ENCODE peak calls at places on chromosomes 12 and 14, in seven cellular contexts. One of them, this sample, is unnamed.

GRCh38 chr12:9064201-9064814 is 51.4 kb downstream of the A2M start:
- DNase-seq in B cell: peak
- DNase-seq in ovary: peak
- DNase-seq in WTC11: peak
- DNase-seq in keratinocyte: no peak
- DNase-seq in stomach: peak
- DNase-seq in cardiac muscle cell: peak
- DNase-seq in this sample: peak

GRCh38 chr12:48000878-48001321 is 3.4 kb downstream of the COL2A1 start:
- DNase-seq in B cell: no peak
- DNase-seq in ovary: peak
- DNase-seq in WTC11: peak
- DNase-seq in keratinocyte: peak
- DNase-seq in stomach: no peak
- DNase-seq in cardiac muscle cell: peak
- DNase-seq in this sample: no peak

GRCh38 chr12:94954029-94954685 is 49.3 kb downstream of the NDUFA12 start:
- DNase-seq in B cell: no peak
- DNase-seq in ovary: no peak
- DNase-seq in WTC11: no peak
- DNase-seq in keratinocyte: peak
- DNase-seq in stomach: no peak
- DNase-seq in cardiac muscle cell: peak
- DNase-seq in this sample: no peak

GRCh38 chr12:2383276-2384028 is 330.7 kb downstream of the CACNA1C start:
- DNase-seq in B cell: no peak
- DNase-seq in ovary: no peak
- DNase-seq in WTC11: no peak
- DNase-seq in keratinocyte: no peak
- DNase-seq in stomach: no peak
- DNase-seq in cardiac muscle cell: peak
- DNase-seq in this sample: no peak

GRCh38 chr12:57603758-57604453 is 718 bp upstream of the DTX3 start:
- DNase-seq in B cell: no peak
- DNase-seq in ovary: peak
- DNase-seq in WTC11: no peak
- DNase-seq in keratinocyte: peak
- DNase-seq in stomach: no peak
- DNase-seq in cardiac muscle cell: peak
- DNase-seq in this sample: no peak

GRCh38 chr12:116508145-116509121 is 50.7 kb upstream of the MAP1LC3B2 start:
- DNase-seq in B cell: peak
- DNase-seq in ovary: peak
- DNase-seq in WTC11: peak
- DNase-seq in keratinocyte: no peak
- DNase-seq in stomach: no peak
- DNase-seq in cardiac muscle cell: peak
- DNase-seq in this sample: peak

GRCh38 chr12:88520436-88520820 is 59.8 kb downstream of the KITLG start:
- DNase-seq in B cell: no peak
- DNase-seq in ovary: no peak
- DNase-seq in WTC11: no peak
- DNase-seq in keratinocyte: no peak
- DNase-seq in stomach: no peak
- DNase-seq in cardiac muscle cell: peak
- DNase-seq in this sample: no peak

GRCh38 chr12:88944403-88944802 is 364.1 kb upstream of the KITLG start:
- DNase-seq in B cell: no peak
- DNase-seq in ovary: no peak
- DNase-seq in WTC11: no peak
- DNase-seq in keratinocyte: no peak
- DNase-seq in stomach: no peak
- DNase-seq in cardiac muscle cell: peak
- DNase-seq in this sample: no peak

GRCh38 chr14:81655423-81656314 is 122.0 kb upstream of the SEL1L start:
- DNase-seq in B cell: no peak
- DNase-seq in ovary: peak
- DNase-seq in WTC11: no peak
- DNase-seq in keratinocyte: no peak
- DNase-seq in stomach: no peak
- DNase-seq in cardiac muscle cell: no peak
- DNase-seq in this sample: no peak

GRCh38 chr14:105118646-105119409 is 49.7 kb downstream of the JAG2 start:
- DNase-seq in B cell: no peak
- DNase-seq in ovary: no peak
- DNase-seq in WTC11: no peak
- DNase-seq in keratinocyte: peak
- DNase-seq in stomach: no peak
- DNase-seq in cardiac muscle cell: no peak
- DNase-seq in this sample: no peak

GRCh38 chr12:51958542-51958941 is 7.0 kb downstream of the ACVR1B start:
- DNase-seq in B cell: no peak
- DNase-seq in ovary: no peak
- DNase-seq in WTC11: no peak
- DNase-seq in keratinocyte: no peak
- DNase-seq in stomach: peak
- DNase-seq in cardiac muscle cell: no peak
- DNase-seq in this sample: no peak

GRCh38 chr12:645563-646071 is 17.6 kb downstream of the NINJ2 start:
- DNase-seq in B cell: no peak
- DNase-seq in ovary: peak
- DNase-seq in WTC11: no peak
- DNase-seq in keratinocyte: no peak
- DNase-seq in stomach: peak
- DNase-seq in cardiac muscle cell: peak
- DNase-seq in this sample: no peak

GRCh38 chr14:34593740-34594375 is 36.1 kb downstream of the SNX6 start:
- DNase-seq in B cell: no peak
- DNase-seq in ovary: peak
- DNase-seq in WTC11: no peak
- DNase-seq in keratinocyte: no peak
- DNase-seq in stomach: no peak
- DNase-seq in cardiac muscle cell: no peak
- DNase-seq in this sample: no peak

GRCh38 chr12:95998611-95999300 is 2.6 kb upstream of the HAL start:
- DNase-seq in B cell: peak
- DNase-seq in ovary: no peak
- DNase-seq in WTC11: peak
- DNase-seq in keratinocyte: no peak
- DNase-seq in stomach: no peak
- DNase-seq in cardiac muscle cell: peak
- DNase-seq in this sample: no peak

GRCh38 chr14:102759416-102759815 is 17.8 kb upstream of the TRAF3 start:
- DNase-seq in B cell: no peak
- DNase-seq in ovary: no peak
- DNase-seq in WTC11: no peak
- DNase-seq in keratinocyte: no peak
- DNase-seq in stomach: no peak
- DNase-seq in cardiac muscle cell: no peak
- DNase-seq in this sample: no peak

GRCh38 chr12:113006641-113007040 is 28.3 kb downstream of the OAS2 start:
- DNase-seq in B cell: no peak
- DNase-seq in ovary: no peak
- DNase-seq in WTC11: no peak
- DNase-seq in keratinocyte: no peak
- DNase-seq in stomach: no peak
- DNase-seq in cardiac muscle cell: no peak
- DNase-seq in this sample: no peak

GRCh38 chr12:113002676-113003075 is 24.4 kb downstream of the OAS2 start:
- DNase-seq in B cell: no peak
- DNase-seq in ovary: no peak
- DNase-seq in WTC11: no peak
- DNase-seq in keratinocyte: no peak
- DNase-seq in stomach: no peak
- DNase-seq in cardiac muscle cell: no peak
- DNase-seq in this sample: no peak

GRCh38 chr12:113003631-113004030 is 25.3 kb downstream of the OAS2 start:
- DNase-seq in B cell: no peak
- DNase-seq in ovary: no peak
- DNase-seq in WTC11: no peak
- DNase-seq in keratinocyte: no peak
- DNase-seq in stomach: no peak
- DNase-seq in cardiac muscle cell: no peak
- DNase-seq in this sample: no peak

GRCh38 chr12:113007166-113007565 is 28.8 kb downstream of the OAS2 start:
- DNase-seq in B cell: no peak
- DNase-seq in ovary: no peak
- DNase-seq in WTC11: no peak
- DNase-seq in keratinocyte: no peak
- DNase-seq in stomach: no peak
- DNase-seq in cardiac muscle cell: peak
- DNase-seq in this sample: no peak

GRCh38 chr12:113005759-113006158 is 27.4 kb downstream of the OAS2 start:
- DNase-seq in B cell: no peak
- DNase-seq in ovary: no peak
- DNase-seq in WTC11: no peak
- DNase-seq in keratinocyte: no peak
- DNase-seq in stomach: no peak
- DNase-seq in cardiac muscle cell: peak
- DNase-seq in this sample: no peak
- TF ChIP-seq CTCF in B cell: peak
- TF ChIP-seq CTCF in ovary: no peak
- TF ChIP-seq CTCF in WTC11: no peak
- TF ChIP-seq CTCF in keratinocyte: peak
- TF ChIP-seq CTCF in stomach: no peak
- TF ChIP-seq CTCF in cardiac muscle cell: peak
- TF ChIP-seq CTCF in this sample: peak

DNA sequence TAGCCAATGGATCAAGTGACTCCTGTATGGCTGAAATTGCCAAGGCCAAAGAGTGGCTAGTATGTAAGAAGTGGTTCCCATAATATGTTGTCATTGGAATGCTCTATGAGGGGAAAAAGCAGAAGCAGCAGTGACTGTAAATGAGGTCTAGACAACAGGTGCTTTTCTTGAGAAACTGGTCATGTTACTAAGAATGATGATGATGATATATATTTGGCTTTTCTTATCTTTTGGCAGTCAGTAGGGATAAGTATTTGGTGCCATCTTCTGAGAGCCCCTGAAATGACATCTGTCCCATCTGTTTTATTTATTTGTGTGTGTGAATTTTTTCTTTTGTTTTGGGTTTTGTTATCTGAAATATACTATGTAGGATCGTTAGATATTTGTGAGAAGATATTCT is 141.7 kb downstream of the SYT1 start:
- DNase-seq in B cell: no peak
- DNase-seq in ovary: no peak
- DNase-seq in WTC11: no peak
- DNase-seq in keratinocyte: no peak
- DNase-seq in stomach: no peak
- DNase-seq in cardiac muscle cell: peak
- DNase-seq in this sample: no peak
- TF ChIP-seq CTCF in B cell: peak
- TF ChIP-seq CTCF in ovary: no peak
- TF ChIP-seq CTCF in WTC11: no peak
- TF ChIP-seq CTCF in keratinocyte: peak
- TF ChIP-seq CTCF in stomach: no peak
- TF ChIP-seq CTCF in cardiac muscle cell: peak
- TF ChIP-seq CTCF in this sample: peak

GRCh38 chr12:67430708-67431335 is 161.7 kb downstream of the CAND1 start:
- DNase-seq in B cell: no peak
- DNase-seq in ovary: peak
- DNase-seq in WTC11: peak
- DNase-seq in keratinocyte: no peak
- DNase-seq in stomach: no peak
- DNase-seq in cardiac muscle cell: peak
- DNase-seq in this sample: no peak
- TF ChIP-seq CTCF in B cell: no peak
- TF ChIP-seq CTCF in ovary: peak
- TF ChIP-seq CTCF in WTC11: no peak
- TF ChIP-seq CTCF in keratinocyte: no peak
- TF ChIP-seq CTCF in stomach: no peak
- TF ChIP-seq CTCF in cardiac muscle cell: peak
- TF ChIP-seq CTCF in this sample: no peak

DNA sequence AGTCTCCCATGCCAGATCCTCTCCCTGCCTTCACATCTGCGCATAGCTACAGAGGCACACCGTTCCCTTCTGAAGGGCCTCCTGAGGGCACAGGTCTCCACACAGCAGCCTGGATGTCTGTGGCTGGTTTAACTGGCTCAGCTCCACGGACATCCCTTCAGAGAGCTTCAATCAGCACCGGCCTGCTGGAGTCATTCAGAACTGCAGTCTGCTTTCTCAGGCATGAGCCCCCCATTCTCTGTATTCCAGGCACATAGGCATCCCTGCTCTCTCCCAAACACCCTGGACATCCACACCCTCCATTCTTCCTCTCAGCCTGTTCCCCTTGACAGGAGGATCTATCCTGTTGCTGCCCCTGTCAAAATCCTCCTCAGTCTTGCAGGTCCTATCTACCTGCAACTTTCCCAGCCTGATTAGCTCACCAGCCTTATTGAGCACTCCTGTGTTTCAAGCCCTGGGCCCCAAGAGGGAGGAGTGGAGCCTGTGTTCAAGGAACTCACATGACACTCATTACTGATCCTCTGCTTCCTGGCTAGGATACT is 2.9 kb upstream of the DHRS2 start:
- DNase-seq in B cell: no peak
- DNase-seq in ovary: no peak
- DNase-seq in WTC11: no peak
- DNase-seq in keratinocyte: no peak
- DNase-seq in stomach: no peak
- DNase-seq in cardiac muscle cell: no peak
- DNase-seq in this sample: no peak
- TF ChIP-seq CTCF in B cell: no peak
- TF ChIP-seq CTCF in ovary: no peak
- TF ChIP-seq CTCF in WTC11: no peak
- TF ChIP-seq CTCF in keratinocyte: no peak
- TF ChIP-seq CTCF in stomach: no peak
- TF ChIP-seq CTCF in cardiac muscle cell: no peak
- TF ChIP-seq CTCF in this sample: no peak

DNA sequence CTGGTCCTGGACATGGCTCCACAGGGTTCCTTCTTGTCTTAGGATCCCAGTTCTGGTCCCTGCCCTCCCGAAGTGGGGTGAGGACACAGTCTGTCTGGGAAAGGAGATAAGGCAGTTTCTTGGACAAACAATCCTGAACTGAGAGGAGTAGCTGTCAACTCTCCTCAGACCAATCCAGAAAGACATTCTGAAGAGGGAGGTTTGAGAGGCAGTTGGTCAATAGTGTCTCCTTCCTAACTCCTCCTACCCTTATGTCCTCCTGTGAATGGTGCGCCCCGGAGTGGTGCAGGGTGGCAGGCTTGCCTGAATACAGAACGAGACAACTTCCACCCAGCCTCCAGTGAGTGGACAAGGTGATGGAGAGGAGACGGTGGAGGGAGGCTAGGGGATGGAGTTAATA is 15.4 kb upstream of the ASIC1 start:
- DNase-seq in B cell: no peak
- DNase-seq in ovary: no peak
- DNase-seq in WTC11: no peak
- DNase-seq in keratinocyte: no peak
- DNase-seq in stomach: no peak
- DNase-seq in cardiac muscle cell: no peak
- DNase-seq in this sample: no peak
- TF ChIP-seq CTCF in B cell: no peak
- TF ChIP-seq CTCF in ovary: no peak
- TF ChIP-seq CTCF in WTC11: no peak
- TF ChIP-seq CTCF in keratinocyte: no peak
- TF ChIP-seq CTCF in stomach: no peak
- TF ChIP-seq CTCF in cardiac muscle cell: no peak
- TF ChIP-seq CTCF in this sample: no peak